ENCODE peak calls at places on chromosomes 16 and 17, in nine cellular contexts. One of them, this sample, is unnamed.

GRCh38 chr17:44547625-44548297 is 9.5 kb upstream of the FZD2 start:
- DNase-seq in anterior cingulate cortex: no peak
- DNase-seq in iris pigment epithelial cell: no peak
- DNase-seq in sigmoid colon: no peak
- DNase-seq in HS-5: no peak
- DNase-seq in NCI-H524: no peak
- DNase-seq in SK-N-MC: no peak
- DNase-seq in endothelial cell: no peak
- DNase-seq in cardiac muscle cell: no peak
- DNase-seq in this sample: no peak

GRCh38 chr17:416293-417206 is 63.9 kb upstream of the RPH3AL start:
- DNase-seq in SK-N-MC: no peak
- DNase-seq in anterior cingulate cortex: no peak
- DNase-seq in sigmoid colon: no peak
- DNase-seq in iris pigment epithelial cell: no peak
- DNase-seq in cardiac muscle cell: no peak
- DNase-seq in HS-5: no peak
- DNase-seq in NCI-H524: no peak
- DNase-seq in endothelial cell: no peak
- DNase-seq in this sample: no peak

GRCh38 chr16:83338941-83339340 is 468.8 kb upstream of the HSBP1 start:
- DNase-seq in sigmoid colon: no peak
- DNase-seq in anterior cingulate cortex: no peak
- DNase-seq in endothelial cell: no peak
- DNase-seq in NCI-H524: no peak
- DNase-seq in iris pigment epithelial cell: peak; percentile 48
- DNase-seq in cardiac muscle cell: no peak
- DNase-seq in SK-N-MC: no peak
- DNase-seq in HS-5: no peak
- DNase-seq in this sample: no peak

GRCh38 chr16:69176033-69176780 is 10.8 kb upstream of the SNTB2 start:
- DNase-seq in SK-N-MC: no peak
- DNase-seq in NCI-H524: no peak
- DNase-seq in endothelial cell: no peak
- DNase-seq in cardiac muscle cell: no peak
- DNase-seq in sigmoid colon: peak; percentile 52
- DNase-seq in iris pigment epithelial cell: peak; percentile 72
- DNase-seq in anterior cingulate cortex: no peak
- DNase-seq in HS-5: no peak
- DNase-seq in this sample: no peak

GRCh38 chr17:13993106-13993505 is 76.2 kb upstream of the COX10 start:
- DNase-seq in SK-N-MC: no peak
- DNase-seq in sigmoid colon: no peak
- DNase-seq in HS-5: no peak
- DNase-seq in iris pigment epithelial cell: no peak
- DNase-seq in anterior cingulate cortex: no peak
- DNase-seq in cardiac muscle cell: no peak
- DNase-seq in NCI-H524: no peak
- DNase-seq in endothelial cell: no peak
- DNase-seq in this sample: no peak

GRCh38 chr17:72273301-72274056 is 152.7 kb downstream of the SOX9 start:
- DNase-seq in HS-5: no peak
- DNase-seq in endothelial cell: no peak
- DNase-seq in anterior cingulate cortex: no peak
- DNase-seq in sigmoid colon: no peak
- DNase-seq in cardiac muscle cell: no peak
- DNase-seq in NCI-H524: no peak
- DNase-seq in SK-N-MC: no peak
- DNase-seq in iris pigment epithelial cell: no peak
- DNase-seq in this sample: no peak

GRCh38 chr16:81469710-81470481 is 25.3 kb downstream of the CMIP start:
- DNase-seq in NCI-H524: no peak
- DNase-seq in HS-5: no peak
- DNase-seq in anterior cingulate cortex: no peak
- DNase-seq in SK-N-MC: no peak
- DNase-seq in sigmoid colon: no peak
- DNase-seq in endothelial cell: no peak
- DNase-seq in cardiac muscle cell: no peak
- DNase-seq in iris pigment epithelial cell: peak; percentile 28
- DNase-seq in this sample: no peak

GRCh38 chr16:13316008-13316407 is 414.6 kb downstream of the SHISA9 start:
- DNase-seq in cardiac muscle cell: no peak
- DNase-seq in sigmoid colon: no peak
- DNase-seq in HS-5: no peak
- DNase-seq in iris pigment epithelial cell: no peak
- DNase-seq in SK-N-MC: no peak
- DNase-seq in anterior cingulate cortex: no peak
- DNase-seq in NCI-H524: no peak
- DNase-seq in endothelial cell: no peak
- DNase-seq in this sample: no peak

GRCh38 chr17:3003401-3004149 is 59.8 kb downstream of the OR1D5 start:
- DNase-seq in sigmoid colon: peak; percentile 78
- DNase-seq in SK-N-MC: no peak
- DNase-seq in cardiac muscle cell: no peak
- DNase-seq in anterior cingulate cortex: no peak
- DNase-seq in endothelial cell: no peak
- DNase-seq in NCI-H524: peak; percentile 4
- DNase-seq in HS-5: no peak
- DNase-seq in iris pigment epithelial cell: no peak
- DNase-seq in this sample: no peak

GRCh38 chr17:44884941-44885340 is 14.3 kb downstream of the EFTUD2 start:
- DNase-seq in SK-N-MC: no peak
- DNase-seq in HS-5: no peak
- DNase-seq in anterior cingulate cortex: no peak
- DNase-seq in NCI-H524: no peak
- DNase-seq in iris pigment epithelial cell: no peak
- DNase-seq in sigmoid colon: no peak
- DNase-seq in endothelial cell: no peak
- DNase-seq in cardiac muscle cell: no peak
- DNase-seq in this sample: no peak

GRCh38 chr16:67833418-67834241 is 8.5 kb upstream of the THAP11 start:
- DNase-seq in HS-5: peak; percentile 54
- DNase-seq in endothelial cell: peak; percentile 93
- DNase-seq in cardiac muscle cell: peak; percentile 96
- DNase-seq in iris pigment epithelial cell: peak; percentile 84
- DNase-seq in SK-N-MC: no peak
- DNase-seq in sigmoid colon: peak; percentile 96
- DNase-seq in NCI-H524: peak; percentile 90
- DNase-seq in anterior cingulate cortex: peak; percentile 91
- DNase-seq in this sample: peak; percentile 93

GRCh38 chr17:20992987-20993862 is 49.6 kb downstream of the USP22 start:
- DNase-seq in endothelial cell: peak; percentile 81
- DNase-seq in sigmoid colon: peak; percentile 84
- DNase-seq in HS-5: no peak
- DNase-seq in anterior cingulate cortex: peak; percentile 64
- DNase-seq in SK-N-MC: peak; percentile 40
- DNase-seq in NCI-H524: peak; percentile 72
- DNase-seq in iris pigment epithelial cell: peak; percentile 63
- DNase-seq in cardiac muscle cell: peak; percentile 71
- DNase-seq in this sample: peak; percentile 66

GRCh38 chr17:37833237-37833859 is 88.5 kb upstream of the HNF1B start:
- DNase-seq in HS-5: no peak
- DNase-seq in iris pigment epithelial cell: no peak
- DNase-seq in endothelial cell: no peak
- DNase-seq in NCI-H524: no peak
- DNase-seq in SK-N-MC: no peak
- DNase-seq in sigmoid colon: no peak
- DNase-seq in anterior cingulate cortex: no peak
- DNase-seq in cardiac muscle cell: no peak
- DNase-seq in this sample: no peak

GRCh38 chr17:16872836-16873653 is 98.9 kb downstream of the TNFRSF13B start:
- DNase-seq in endothelial cell: peak; percentile 58
- DNase-seq in anterior cingulate cortex: no peak
- DNase-seq in HS-5: no peak
- DNase-seq in sigmoid colon: no peak
- DNase-seq in SK-N-MC: no peak
- DNase-seq in cardiac muscle cell: peak; percentile 33
- DNase-seq in NCI-H524: peak; percentile 39
- DNase-seq in iris pigment epithelial cell: peak; percentile 11
- DNase-seq in this sample: peak; percentile 72

GRCh38 chr17:72321886-72322285 is 201.1 kb downstream of the SOX9 start:
- DNase-seq in iris pigment epithelial cell: no peak
- DNase-seq in anterior cingulate cortex: no peak
- DNase-seq in endothelial cell: no peak
- DNase-seq in sigmoid colon: no peak
- DNase-seq in HS-5: no peak
- DNase-seq in cardiac muscle cell: no peak
- DNase-seq in NCI-H524: no peak
- DNase-seq in SK-N-MC: no peak
- DNase-seq in this sample: no peak

GRCh38 chr16:28067604-28068382 is 4.3 kb upstream of the GSG1L start:
- DNase-seq in cardiac muscle cell: no peak
- DNase-seq in endothelial cell: no peak
- DNase-seq in iris pigment epithelial cell: peak; percentile 58
- DNase-seq in NCI-H524: no peak
- DNase-seq in sigmoid colon: no peak
- DNase-seq in HS-5: peak; percentile 26
- DNase-seq in anterior cingulate cortex: no peak
- DNase-seq in SK-N-MC: no peak
- DNase-seq in this sample: no peak

GRCh38 chr17:37134050-37134449 is 185.3 kb downstream of the AATF start:
- DNase-seq in SK-N-MC: no peak
- DNase-seq in sigmoid colon: no peak
- DNase-seq in iris pigment epithelial cell: peak; percentile 39
- DNase-seq in anterior cingulate cortex: no peak
- DNase-seq in cardiac muscle cell: peak; percentile 55
- DNase-seq in HS-5: no peak
- DNase-seq in NCI-H524: no peak
- DNase-seq in endothelial cell: no peak
- DNase-seq in this sample: no peak

GRCh38 chr16:12612598-12613101 is 191.0 kb downstream of the CPPED1 start:
- DNase-seq in HS-5: no peak
- DNase-seq in endothelial cell: no peak
- DNase-seq in anterior cingulate cortex: no peak
- DNase-seq in cardiac muscle cell: no peak
- DNase-seq in SK-N-MC: no peak
- DNase-seq in sigmoid colon: no peak
- DNase-seq in iris pigment epithelial cell: no peak
- DNase-seq in NCI-H524: no peak
- DNase-seq in this sample: no peak

GRCh38 chr16:23434380-23434779 is 18.6 kb downstream of the COG7 start:
- DNase-seq in iris pigment epithelial cell: peak; percentile 67
- DNase-seq in endothelial cell: peak; percentile 44
- DNase-seq in anterior cingulate cortex: no peak
- DNase-seq in NCI-H524: peak; percentile 78
- DNase-seq in sigmoid colon: no peak
- DNase-seq in cardiac muscle cell: peak; percentile 71
- DNase-seq in HS-5: no peak
- DNase-seq in SK-N-MC: peak; percentile 84
- DNase-seq in this sample: peak; percentile 20

GRCh38 chr17:58060596-58061191 is 22.5 kb upstream of the DYNLL2 start:
- DNase-seq in endothelial cell: no peak
- DNase-seq in sigmoid colon: peak; percentile 91
- DNase-seq in SK-N-MC: no peak
- DNase-seq in NCI-H524: no peak
- DNase-seq in iris pigment epithelial cell: peak; percentile 52
- DNase-seq in anterior cingulate cortex: peak; percentile 64
- DNase-seq in HS-5: no peak
- DNase-seq in cardiac muscle cell: no peak
- DNase-seq in this sample: no peak

GRCh38 chr17:40331743-40332641 is 23.0 kb downstream of the RARA start:
- DNase-seq in HS-5: no peak
- DNase-seq in cardiac muscle cell: no peak
- DNase-seq in iris pigment epithelial cell: no peak
- DNase-seq in endothelial cell: no peak
- DNase-seq in SK-N-MC: no peak
- DNase-seq in anterior cingulate cortex: peak; percentile 80
- DNase-seq in sigmoid colon: peak; percentile 95
- DNase-seq in NCI-H524: no peak
- DNase-seq in this sample: peak; percentile 45

GRCh38 chr17:59561042-59561441 is 4.4 kb upstream of the DHX40 start:
- DNase-seq in NCI-H524: peak; percentile 74
- DNase-seq in cardiac muscle cell: peak; percentile 5
- DNase-seq in anterior cingulate cortex: no peak
- DNase-seq in SK-N-MC: no peak
- DNase-seq in HS-5: no peak
- DNase-seq in sigmoid colon: no peak
- DNase-seq in endothelial cell: peak; percentile 21
- DNase-seq in iris pigment epithelial cell: peak; percentile 20
- DNase-seq in this sample: peak; percentile 35

GRCh38 chr16:19406891-19407491 is 10.7 kb upstream of the TMC5 start:
- DNase-seq in anterior cingulate cortex: no peak
- DNase-seq in endothelial cell: no peak
- DNase-seq in cardiac muscle cell: no peak
- DNase-seq in HS-5: no peak
- DNase-seq in sigmoid colon: no peak
- DNase-seq in NCI-H524: no peak
- DNase-seq in SK-N-MC: peak; percentile 14
- DNase-seq in iris pigment epithelial cell: no peak
- DNase-seq in this sample: no peak

GRCh38 chr17:29292992-29293889 is 707 bp downstream of the NUFIP2 start:
- DNase-seq in NCI-H524: peak; percentile 77
- DNase-seq in SK-N-MC: no peak
- DNase-seq in iris pigment epithelial cell: peak; percentile 45
- DNase-seq in anterior cingulate cortex: peak; percentile 35
- DNase-seq in sigmoid colon: peak; percentile 82
- DNase-seq in endothelial cell: peak; percentile 70
- DNase-seq in HS-5: no peak
- DNase-seq in cardiac muscle cell: peak; percentile 84
- DNase-seq in this sample: peak; percentile 73

GRCh38 chr17:80109066-80109618 is 7.8 kb downstream of the GAA start:
- DNase-seq in anterior cingulate cortex: no peak
- DNase-seq in sigmoid colon: no peak
- DNase-seq in HS-5: no peak
- DNase-seq in NCI-H524: no peak
- DNase-seq in cardiac muscle cell: no peak
- DNase-seq in endothelial cell: no peak
- DNase-seq in iris pigment epithelial cell: no peak
- DNase-seq in SK-N-MC: no peak
- DNase-seq in this sample: no peak

GRCh38 chr16:58862334-58863024 is 128.4 kb upstream of the GOT2 start:
- DNase-seq in SK-N-MC: no peak
- DNase-seq in HS-5: no peak
- DNase-seq in iris pigment epithelial cell: no peak
- DNase-seq in cardiac muscle cell: no peak
- DNase-seq in NCI-H524: no peak
- DNase-seq in anterior cingulate cortex: no peak
- DNase-seq in endothelial cell: no peak
- DNase-seq in sigmoid colon: no peak
- DNase-seq in this sample: no peak

GRCh38 chr16:63596716-63597115 is 1525.1 kb downstream of the CDH11 start:
- DNase-seq in HS-5: no peak
- DNase-seq in NCI-H524: peak; percentile 4
- DNase-seq in iris pigment epithelial cell: no peak
- DNase-seq in endothelial cell: no peak
- DNase-seq in anterior cingulate cortex: peak; percentile 18
- DNase-seq in sigmoid colon: no peak
- DNase-seq in SK-N-MC: no peak
- DNase-seq in cardiac muscle cell: no peak
- DNase-seq in this sample: no peak

GRCh38 chr16:677306-678190 is 2.1 kb downstream of the RHBDL1 start:
- DNase-seq in HS-5: no peak
- DNase-seq in sigmoid colon: no peak
- DNase-seq in NCI-H524: no peak
- DNase-seq in endothelial cell: no peak
- DNase-seq in iris pigment epithelial cell: no peak
- DNase-seq in anterior cingulate cortex: no peak
- DNase-seq in SK-N-MC: no peak
- DNase-seq in cardiac muscle cell: no peak
- DNase-seq in this sample: no peak

GRCh38 chr17:18977646-18978045 is 25.7 kb downstream of the SLC5A10 start:
- DNase-seq in anterior cingulate cortex: no peak
- DNase-seq in endothelial cell: no peak
- DNase-seq in iris pigment epithelial cell: no peak
- DNase-seq in SK-N-MC: no peak
- DNase-seq in NCI-H524: no peak
- DNase-seq in sigmoid colon: no peak
- DNase-seq in cardiac muscle cell: no peak
- DNase-seq in HS-5: no peak
- DNase-seq in this sample: no peak

GRCh38 chr17:50602514-50603235 is 32.0 kb upstream of the ABCC3 start:
- DNase-seq in NCI-H524: no peak
- DNase-seq in iris pigment epithelial cell: no peak
- DNase-seq in cardiac muscle cell: no peak
- DNase-seq in SK-N-MC: no peak
- DNase-seq in sigmoid colon: no peak
- DNase-seq in anterior cingulate cortex: no peak
- DNase-seq in HS-5: no peak
- DNase-seq in endothelial cell: no peak
- DNase-seq in this sample: no peak

GRCh38 chr17:2894782-2895181 is 98.5 kb downstream of the RAP1GAP2 start:
- DNase-seq in SK-N-MC: no peak
- DNase-seq in iris pigment epithelial cell: no peak
- DNase-seq in cardiac muscle cell: no peak
- DNase-seq in NCI-H524: no peak
- DNase-seq in anterior cingulate cortex: no peak
- DNase-seq in endothelial cell: no peak
- DNase-seq in sigmoid colon: no peak
- DNase-seq in HS-5: no peak
- DNase-seq in this sample: no peak

This sample was measured in WERI-Rb-1.